ENCODE peak calls at places on chromosomes 16 and 17, in six cellular contexts. S, E, I, D, B and C are unnamed samples.

GRCh38 chr16:54447606-54448440 is 161.2 kb upstream of the IRX3 start:
- DNase-seq in E (no peak), D (no peak), B (peak; percentile 54), I (no peak), S (no peak), C (peak; percentile 71)

GRCh38 chr17:27566673-27567562 is 64.1 kb upstream of the LGALS9 start:
- DNase-seq in B (peak; percentile 64), D (no peak), I (no peak), E (no peak), S (no peak), C (no peak)

GRCh38 chr16:75262800-75263127 is 11.3 kb upstream of the BCAR1 start:
- DNase-seq in S (no peak), D (no peak), I (no peak), B (no peak), E (no peak), C (no peak)

GRCh38 chr17:750431-751037 is 1.5 kb downstream of the GEMIN4 start:
- DNase-seq in S (no peak), D (no peak), E (no peak), B (no peak), I (no peak), C (no peak)

GRCh38 chr16:58614860-58615259 is 14.8 kb downstream of the CNOT1 start:
- DNase-seq in D (no peak), I (no peak), E (no peak), S (no peak), B (no peak), C (no peak)

GRCh38 chr17:43636446-43636845 is 25.3 kb downstream of the MEOX1 start:
- DNase-seq in S (no peak), D (no peak), E (no peak), B (no peak), I (no peak), C (no peak)

GRCh38 chr16:31253642-31254045 is 6.1 kb upstream of the ITGAM start:
- DNase-seq in S (peak; percentile 60), E (peak; percentile 19), B (no peak), I (peak; percentile 82), D (peak; percentile 28), C (no peak)

GRCh38 chr17:2137342-2138098 is 82.6 kb downstream of the HIC1 start:
- DNase-seq in E (no peak), D (no peak), I (no peak), S (peak; percentile 72), B (peak; percentile 90), C (peak; percentile 69)

GRCh38 chr17:45042346-45043120 is 8.9 kb downstream of the DCAKD start:
- DNase-seq in D (no peak), S (no peak), B (no peak), I (no peak), E (no peak), C (no peak)

GRCh38 chr17:49880291-49881053 is 32.6 kb upstream of the TAC4 start:
- DNase-seq in D (peak; percentile 53), E (peak; percentile 72), S (peak; percentile 78), I (peak; percentile 86), B (peak; percentile 44), C (peak; percentile 98)

GRCh38 chr16:26816885-26817571 is 249.7 kb upstream of the C16orf82 start:
- DNase-seq in S (no peak), B (peak; percentile 37), D (no peak), E (no peak), I (no peak), C (peak; percentile 49)

GRCh38 chr17:73633736-73634135 is 10.5 kb downstream of the SDK2 start:
- DNase-seq in E (no peak), B (no peak), S (no peak), I (no peak), D (no peak), C (no peak)

GRCh38 chr16:12171206-12171605 is 194.7 kb downstream of the SNX29 start:
- DNase-seq in S (no peak), D (no peak), I (no peak), E (no peak), B (peak; percentile 81), C (no peak)

GRCh38 chr16:70561623-70562022 is 38.0 kb downstream of the SF3B3 start:
- DNase-seq in E (peak; percentile 94), I (peak; percentile 86), B (no peak), D (no peak), S (peak; percentile 56), C (no peak)

GRCh38 chr17:12667299-12667958 is 1.7 kb downstream of the MYOCD start:
- DNase-seq in B (peak; percentile 89), D (no peak), S (no peak), I (no peak), E (no peak), C (peak; percentile 9)

GRCh38 chr16:9232102-9232501 is 140.7 kb downstream of the HAPSTR1 start:
- DNase-seq in E (no peak), D (no peak), I (no peak), B (no peak), S (no peak), C (no peak)

GRCh38 chr17:17131876-17132275 is 74.3 kb downstream of the PLD6 start:
- DNase-seq in E (no peak), I (no peak), B (no peak), D (no peak), S (no peak), C (no peak)

GRCh38 chr16:70660672-70661350 is 14.5 kb downstream of the IL34 start:
- DNase-seq in B (no peak), D (no peak), E (no peak), S (no peak), I (peak; percentile 11), C (no peak)

GRCh38 chr17:50634123-50634914 is at the start of gene ABCC3:
- DNase-seq in B (no peak), E (peak; percentile 60), S (peak; percentile 79), I (peak; percentile 61), D (no peak), C (peak; percentile 74)

GRCh38 chr16:14007460-14007859 is 63.7 kb upstream of the MRTFB start:
- DNase-seq in E (no peak), B (peak; percentile 92), D (no peak), I (no peak), S (no peak), C (no peak)

GRCh38 chr17:57783338-57783742 is 38.2 kb upstream of the CCDC182 start:
- DNase-seq in S (peak; percentile 82), E (peak; percentile 28), I (peak; percentile 69), D (peak; percentile 43), B (peak; percentile 5), C (peak; percentile 90)

GRCh38 chr16:70577256-70577698 is 53.7 kb downstream of the SF3B3 start:
- DNase-seq in D (no peak), I (no peak), E (peak; percentile 94), B (peak; percentile 70), S (peak; percentile 86), C (peak; percentile 84)

GRCh38 chr16:46845952-46846351 is 15.0 kb upstream of the C16orf87 start:
- DNase-seq in E (no peak), S (no peak), B (no peak), D (no peak), I (no peak), C (no peak)

GRCh38 chr17:61409301-61410099 is 9.9 kb downstream of the TBX2 start:
- DNase-seq in D (no peak), I (peak; percentile 60), B (peak; percentile 78), E (peak; percentile 41), S (peak; percentile 67), C (peak; percentile 34)

GRCh38 chr17:77089118-77089477 is 51.7 kb upstream of the SEC14L1 start:
- DNase-seq in S (no peak), D (no peak), I (no peak), B (no peak), E (no peak), C (no peak)

GRCh38 chr16:58236231-58236690 is 38.4 kb upstream of the CSNK2A2 start:
- DNase-seq in B (peak; percentile 51), I (peak; percentile 71), E (peak; percentile 46), D (peak; percentile 60), S (peak; percentile 79), C (peak; percentile 65)

GRCh38 chr16:64809876-64810629 is 311.8 kb downstream of the CDH11 start:
- DNase-seq in B (no peak), I (no peak), S (no peak), D (no peak), E (no peak), C (no peak)

GRCh38 chr17:14080847-14081251 is 11.5 kb downstream of the COX10 start:
- DNase-seq in B (no peak), D (no peak), S (peak; percentile 37), E (no peak), I (no peak), C (no peak)

GRCh38 chr16:83390759-83391158 is 417.0 kb upstream of the HSBP1 start:
- DNase-seq in I (no peak), S (no peak), D (no peak), B (no peak), E (no peak), C (no peak)

DNA sequence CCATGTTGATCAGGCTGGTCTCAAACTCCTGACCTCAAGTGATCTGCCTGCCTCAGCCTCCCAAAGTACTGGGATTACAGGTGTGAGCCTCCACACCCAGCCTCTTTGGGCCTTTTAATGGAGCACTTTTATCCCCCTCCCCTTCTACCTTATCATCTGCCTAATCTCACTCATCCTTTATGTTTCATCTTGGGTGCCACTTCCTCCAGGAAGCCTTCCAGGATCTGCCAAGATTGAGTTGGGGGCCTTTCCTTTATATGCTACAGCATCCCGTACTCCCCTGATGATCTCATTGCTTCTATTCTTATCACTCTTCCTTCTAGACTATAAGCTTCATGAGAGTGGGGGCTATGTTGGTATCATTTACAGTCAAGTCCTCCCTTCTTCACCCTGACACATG is 192.8 kb upstream of the WSCD1 start:
- DNase-seq in E (no peak), I (no peak), B (no peak), S (no peak), D (no peak), C (no peak)
- TF ChIP-seq POLR2A in E (no peak), I (no peak), B (no peak), S (no peak), D (no peak), C (no peak)

GRCh38 chr16:383326-384020 is 1.7 kb upstream of the PGAP6 start:
- DNase-seq in I (peak; percentile 76), D (no peak), E (peak; percentile 65), S (peak; percentile 66), B (no peak), C (no peak)
- TF ChIP-seq POLR2A in I (no peak), D (no peak), E (no peak), S (no peak), B (no peak), C (no peak)

DNA sequence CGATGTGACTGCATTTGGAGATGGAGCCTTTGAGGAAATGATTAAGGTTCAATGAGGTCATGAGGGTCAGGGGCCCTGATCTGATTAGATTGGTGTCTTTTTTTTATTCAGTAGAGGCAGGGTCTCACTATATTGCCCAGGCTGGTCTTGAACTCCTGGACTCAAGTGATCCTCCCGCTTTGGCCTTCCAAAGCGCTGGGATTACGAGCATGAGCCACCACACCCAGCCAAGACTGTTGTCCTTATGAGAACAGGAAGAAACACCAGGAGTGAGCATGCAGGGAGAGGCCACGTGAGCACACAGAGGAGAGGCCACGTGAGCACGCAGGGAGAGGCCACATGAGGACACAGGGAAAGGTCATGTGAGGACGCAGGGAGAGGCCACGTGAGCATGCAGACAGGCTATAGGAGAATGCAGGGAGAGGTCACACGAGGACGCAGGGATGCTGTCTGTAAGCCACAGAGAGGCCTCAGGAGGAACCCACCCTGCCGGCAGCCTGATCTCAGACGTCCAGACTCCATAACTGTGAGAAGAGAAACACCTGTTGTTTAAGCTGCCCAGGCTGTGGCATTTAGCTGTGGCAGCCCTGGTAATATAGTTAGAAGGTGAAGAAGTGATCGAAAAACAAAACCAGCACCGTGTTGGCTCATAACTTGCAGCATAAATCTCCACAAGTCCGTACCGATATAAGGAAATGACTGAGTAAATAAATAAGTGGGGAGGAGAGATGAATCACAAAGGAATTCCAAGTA is 14.5 kb upstream of the CSNK1D start:
- DNase-seq in S (peak; percentile 84), E (peak; percentile 80), D (no peak), B (peak; percentile 74), I (peak; percentile 97), C (peak; percentile 79)
- TF ChIP-seq POLR2A in S (no peak), E (no peak), D (no peak), B (no peak), I (peak; percentile 59), C (no peak)

GRCh38 chr16:86519649-86520316 is 9.5 kb downstream of the FOXF1 start:
- DNase-seq in I (peak; percentile 55), S (peak; percentile 60), E (no peak), D (peak; percentile 60), B (peak; percentile 77), C (peak; percentile 79)
- TF ChIP-seq POLR2A in I (no peak), S (no peak), E (no peak), D (no peak), B (peak; percentile 23), C (no peak)